ENCODE peak calls at places on chromosomes 16 and 17, in ten cellular contexts. C, U, J, W, F, G, Z, I, V and P are unnamed samples.

GRCh38 chr17:64773386-64773835 is 111.3 kb upstream of the SMURF2 start:
- DNase-seq in U (no peak), I (no peak), W (no peak), G (no peak), J (no peak), V (no peak), F (no peak), C (no peak), Z (no peak), P (no peak)

GRCh38 chr17:78040561-78041400 is 82.3 kb downstream of the TNRC6C start:
- DNase-seq in Z (peak), U (peak), G (no peak), C (no peak), F (peak), I (peak), J (peak), V (peak), W (no peak), P (peak)

GRCh38 chr16:12142157-12142556 is 165.6 kb downstream of the SNX29 start:
- DNase-seq in C (no peak), Z (no peak), W (no peak), J (no peak), F (no peak), G (no peak), I (no peak), V (no peak), U (no peak), P (no peak)

GRCh38 chr17:29146369-29146972 is 33.7 kb downstream of the MYO18A start:
- DNase-seq in I (no peak), V (no peak), U (no peak), G (no peak), F (no peak), J (no peak), W (no peak), Z (no peak), C (no peak), P (no peak)

GRCh38 chr17:81899514-81900166 is 2.4 kb upstream of the NPB start:
- DNase-seq in W (no peak), C (no peak), J (no peak), G (no peak), Z (no peak), U (no peak), I (no peak), F (no peak), V (no peak), P (no peak)

GRCh38 chr17:61410100-61410551 is 10.5 kb downstream of the TBX2 start:
- DNase-seq in G (no peak), Z (no peak), I (no peak), J (peak), W (no peak), U (no peak), F (no peak), V (no peak), C (peak), P (no peak)

GRCh38 chr17:1713878-1714487 is 3.8 kb upstream of the TLCD2 start:
- DNase-seq in Z (no peak), W (peak), J (peak), V (peak), G (no peak), I (peak), C (peak), F (peak), U (peak), P (peak)

GRCh38 chr17:29162909-29163341 is 17.3 kb downstream of the MYO18A start:
- DNase-seq in J (peak), Z (no peak), G (no peak), I (no peak), U (no peak), C (no peak), W (no peak), V (no peak), F (no peak), P (no peak)

GRCh38 chr17:69501591-69502468 is 87.3 kb downstream of the MAP2K6 start:
- DNase-seq in G (peak), J (no peak), I (peak), V (no peak), U (no peak), Z (peak), C (peak), F (peak), W (peak), P (peak)

GRCh38 chr16:57866529-57866918 is 64.2 kb upstream of the KIFC3 start:
- DNase-seq in V (no peak), G (no peak), J (no peak), Z (no peak), W (no peak), U (no peak), I (no peak), F (peak), C (no peak), P (peak)

GRCh38 chr16:88099563-88099890 is 148.3 kb downstream of the BANP start:
- DNase-seq in W (no peak), F (no peak), J (no peak), U (no peak), V (no peak), I (no peak), C (no peak), G (no peak), Z (no peak), P (no peak)

GRCh38 chr17:72886622-72887021 is 205.9 kb downstream of the SLC39A11 start:
- DNase-seq in Z (no peak), G (no peak), W (no peak), C (no peak), I (no peak), F (no peak), U (no peak), J (no peak), V (no peak), P (no peak)

GRCh38 chr17:76585649-76586593 is at the start of gene ST6GALNAC2:
- DNase-seq in J (peak), F (peak), W (peak), G (no peak), U (peak), C (peak), V (peak), Z (peak), I (peak), P (peak)